ENCODE peak calls at places on chromosomes 7 and 10, in eight cellular contexts. W, B, J, N, Z, U, L and C are unnamed samples.

GRCh38 chr7:134992626-134993179 is 6.4 kb downstream of the AGBL3 start:
- DNase-seq in W (no peak), B (no peak), J (no peak), N (no peak), Z (no peak), U (no peak), L (no peak), C (no peak)

GRCh38 chr10:49474901-49475300 is 64.0 kb downstream of the ERCC6 start:
- DNase-seq in W (no peak), B (no peak), J (no peak), N (no peak), Z (peak; percentile 67), U (no peak), L (no peak), C (no peak)

GRCh38 chr10:76074659-76075058 is 643.2 kb downstream of the LRMDA start:
- DNase-seq in W (no peak), B (peak; percentile 8), J (no peak), N (no peak), Z (no peak), U (no peak), L (no peak), C (no peak)

GRCh38 chr10:21194510-21194993 is 297.4 kb upstream of the NEBL start:
- DNase-seq in W (no peak), B (no peak), J (no peak), N (no peak), Z (no peak), U (no peak), L (no peak), C (no peak)

GRCh38 chr10:36547965-36548364 is 577.4 kb upstream of the ANKRD30A start:
- DNase-seq in W (no peak), B (no peak), J (no peak), N (no peak), Z (no peak), U (no peak), L (no peak), C (no peak)

GRCh38 chr7:157875230-157876179 is 538.7 kb downstream of the DNAJB6 start:
- DNase-seq in W (no peak), B (no peak), J (no peak), N (peak; percentile 57), Z (no peak), U (peak; percentile 47), L (no peak), C (no peak)

GRCh38 chr7:50920031-50920635 is 137.4 kb upstream of the GRB10 start:
- DNase-seq in W (no peak), B (no peak), J (no peak), N (no peak), Z (no peak), U (no peak), L (no peak), C (no peak)

GRCh38 chr7:92735707-92736106 is 100.7 kb downstream of the CDK6 start:
- DNase-seq in W (peak; percentile 43), B (no peak), J (no peak), N (no peak), Z (peak; percentile 81), U (no peak), L (no peak), C (no peak)

GRCh38 chr7:31958216-31958615 is 112.0 kb downstream of the PDE1C start:
- DNase-seq in W (peak; percentile 22), B (no peak), J (no peak), N (no peak), Z (peak; percentile 76), U (no peak), L (peak; percentile 7), C (no peak)

GRCh38 chr10:77297370-77297692 is 340.3 kb downstream of the KCNMA1 start:
- DNase-seq in W (no peak), B (no peak), J (no peak), N (no peak), Z (peak; percentile 79), U (no peak), L (no peak), C (no peak)

GRCh38 chr10:12768156-12768731 is 233.3 kb downstream of the CCDC3 start:
- DNase-seq in W (no peak), B (no peak), J (no peak), N (no peak), Z (no peak), U (no peak), L (no peak), C (no peak)

GRCh38 chr7:152335900-152336571 is 99.8 kb downstream of the KMT2C start:
- DNase-seq in W (no peak), B (no peak), J (no peak), N (no peak), Z (no peak), U (no peak), L (no peak), C (no peak)

GRCh38 chr7:142556745-142557144 is 192.5 kb upstream of the PRSS1 start:
- DNase-seq in W (peak; percentile 84), B (no peak), J (no peak), N (no peak), Z (peak; percentile 100), U (no peak), L (peak; percentile 95), C (no peak)

GRCh38 chr10:95235676-95236067 is 41.6 kb downstream of the ACSM6 start:
- DNase-seq in W (no peak), B (no peak), J (no peak), N (no peak), Z (no peak), U (no peak), L (no peak), C (no peak)